ENCODE peak calls at places on chromosomes 11 and 22, in eight cellular contexts. One of them, this sample, is unnamed.
A peak's percentile ranks its signal among the peaks of the same experiment; 100 is the strongest.

GRCh38 chr22:37345863-37346514 is 63.7 kb downstream of the CYTH4 start:
- DNase-seq in adipocyte: peak; percentile 37
- DNase-seq in NCI-H1105: peak; percentile 60
- DNase-seq in T-helper 17 cell: no peak
- DNase-seq in HuH-7.5: no peak
- DNase-seq in ELR: peak; percentile 58
- DNase-seq in upper lobe of right lung: no peak
- DNase-seq in NCI-H524: peak; percentile 80
- DNase-seq in this sample: peak; percentile 51

GRCh38 chr11:1253103-1253485 is 30.2 kb downstream of the MUC5B start:
- DNase-seq in adipocyte: no peak
- DNase-seq in NCI-H1105: no peak
- DNase-seq in T-helper 17 cell: no peak
- DNase-seq in HuH-7.5: no peak
- DNase-seq in ELR: no peak
- DNase-seq in upper lobe of right lung: no peak
- DNase-seq in NCI-H524: no peak
- DNase-seq in this sample: no peak

GRCh38 chr11:128587415-128587814 is at the start of gene ETS1:
- DNase-seq in adipocyte: no peak
- DNase-seq in NCI-H1105: no peak
- DNase-seq in T-helper 17 cell: no peak
- DNase-seq in HuH-7.5: no peak
- DNase-seq in ELR: peak; percentile 34
- DNase-seq in upper lobe of right lung: no peak
- DNase-seq in NCI-H524: no peak
- DNase-seq in this sample: no peak

GRCh38 chr22:18152519-18152918 is 2.5 kb downstream of the USP18 start:
- DNase-seq in adipocyte: no peak
- DNase-seq in NCI-H1105: no peak
- DNase-seq in T-helper 17 cell: no peak
- DNase-seq in HuH-7.5: no peak
- DNase-seq in ELR: no peak
- DNase-seq in upper lobe of right lung: peak; percentile 37
- DNase-seq in NCI-H524: no peak
- DNase-seq in this sample: no peak

GRCh38 chr22:20128902-20129746 is 2.5 kb upstream of the ZDHHC8 start:
- DNase-seq in adipocyte: no peak
- DNase-seq in NCI-H1105: peak; percentile 21
- DNase-seq in T-helper 17 cell: peak; percentile 52
- DNase-seq in HuH-7.5: peak; percentile 71
- DNase-seq in ELR: peak; percentile 61
- DNase-seq in upper lobe of right lung: no peak
- DNase-seq in NCI-H524: no peak
- DNase-seq in this sample: no peak

GRCh38 chr11:65538915-65539374 is 14.1 kb downstream of the SCYL1 start:
- DNase-seq in adipocyte: no peak
- DNase-seq in NCI-H1105: no peak
- DNase-seq in T-helper 17 cell: no peak
- DNase-seq in HuH-7.5: no peak
- DNase-seq in ELR: no peak
- DNase-seq in upper lobe of right lung: no peak
- DNase-seq in NCI-H524: no peak
- DNase-seq in this sample: no peak

GRCh38 chr11:111077938-111078337 is 167.6 kb upstream of the POU2AF2 start:
- DNase-seq in adipocyte: peak; percentile 19
- DNase-seq in NCI-H1105: no peak
- DNase-seq in T-helper 17 cell: no peak
- DNase-seq in HuH-7.5: no peak
- DNase-seq in ELR: no peak
- DNase-seq in upper lobe of right lung: no peak
- DNase-seq in NCI-H524: no peak
- DNase-seq in this sample: no peak

GRCh38 chr11:77206264-77207018 is 78.4 kb downstream of the MYO7A start:
- DNase-seq in adipocyte: no peak
- DNase-seq in NCI-H1105: no peak
- DNase-seq in T-helper 17 cell: no peak
- DNase-seq in HuH-7.5: no peak
- DNase-seq in ELR: no peak
- DNase-seq in upper lobe of right lung: peak; percentile 52
- DNase-seq in NCI-H524: no peak
- DNase-seq in this sample: no peak

GRCh38 chr22:50018608-50019291 is 6.2 kb upstream of the IL17REL start:
- DNase-seq in adipocyte: no peak
- DNase-seq in NCI-H1105: no peak
- DNase-seq in T-helper 17 cell: no peak
- DNase-seq in HuH-7.5: no peak
- DNase-seq in ELR: no peak
- DNase-seq in upper lobe of right lung: no peak
- DNase-seq in NCI-H524: no peak
- DNase-seq in this sample: no peak

GRCh38 chr22:39724857-39725256 is 154.3 kb downstream of the CACNA1I start:
- DNase-seq in adipocyte: no peak
- DNase-seq in NCI-H1105: no peak
- DNase-seq in T-helper 17 cell: no peak
- DNase-seq in HuH-7.5: no peak
- DNase-seq in ELR: no peak
- DNase-seq in upper lobe of right lung: peak; percentile 20
- DNase-seq in NCI-H524: no peak
- DNase-seq in this sample: no peak

GRCh38 chr11:122686106-122686505 is 30.6 kb downstream of the UBASH3B start:
- DNase-seq in adipocyte: no peak
- DNase-seq in NCI-H1105: no peak
- DNase-seq in T-helper 17 cell: no peak
- DNase-seq in HuH-7.5: no peak
- DNase-seq in ELR: no peak
- DNase-seq in upper lobe of right lung: no peak
- DNase-seq in NCI-H524: no peak
- DNase-seq in this sample: no peak

GRCh38 chr11:69588270-69588669 is 52.7 kb upstream of the CCND1 start:
- DNase-seq in adipocyte: peak; percentile 47
- DNase-seq in NCI-H1105: no peak
- DNase-seq in T-helper 17 cell: no peak
- DNase-seq in HuH-7.5: no peak
- DNase-seq in ELR: peak; percentile 97
- DNase-seq in upper lobe of right lung: no peak
- DNase-seq in NCI-H524: no peak
- DNase-seq in this sample: no peak